ENCODE peak calls at places on chromosomes 2 and 18, in five cellular contexts. O, G, E, U and H are unnamed samples. For H3K36me3 and H3K4me1, the result is how much of the 10 kb centered on the place peaks cover.

GRCh38 chr2:88831792-88832248 is 140.3 kb downstream of the RPIA start:
- DNase-seq in O (peak), G (peak), E (peak), U (peak), H (peak)

GRCh38 chr2:233671290-233672161 is at the start of gene UGT1A9:
- DNase-seq in O (no peak), G (no peak), E (no peak), U (no peak), H (no peak)

GRCh38 chr2:31268344-31268743 is 34.4 kb downstream of the EHD3 start:
- DNase-seq in O (no peak), G (no peak), E (no peak), U (no peak), H (no peak)

GRCh38 chr2:127067620-127068350 is 39.2 kb downstream of the BIN1 start:
- DNase-seq in O (peak), G (peak), E (peak), U (peak), H (peak)

GRCh38 chr18:8478166-8478967 is 130.9 kb upstream of the RAB12 start:
- DNase-seq in O (peak), G (peak), E (peak), U (peak), H (peak)

GRCh38 chr2:16656784-16657391 is 8.7 kb downstream of the CYRIA start:
- DNase-seq in O (no peak), G (no peak), E (no peak), U (no peak), H (no peak)

GRCh38 chr2:113057127-113057526 is 1.9 kb upstream of the IL36RN start:
- DNase-seq in O (no peak), G (no peak), E (no peak), U (no peak), H (no peak)

GRCh38 chr2:181264436-181264835 is 192.8 kb upstream of the ITGA4 start:
- DNase-seq in O (no peak), G (no peak), E (no peak), U (no peak), H (no peak)

GRCh38 chr2:133885847-133886246 is 317.6 kb upstream of the NCKAP5 start:
- DNase-seq in O (peak), G (no peak), E (no peak), U (no peak), H (no peak)

GRCh38 chr18:23868341-23868740 is 146.2 kb upstream of the TTC39C start:
- DNase-seq in O (no peak), G (no peak), E (no peak), U (no peak), H (no peak)

GRCh38 chr2:44083054-44083453 is 85.6 kb upstream of the PPM1B start:
- DNase-seq in O (no peak), G (no peak), E (no peak), U (no peak), H (no peak)

GRCh38 chr2:168320267-168320666 is 72.9 kb upstream of the STK39 start:
- DNase-seq in O (no peak), G (no peak), E (no peak), U (no peak), H (no peak)

GRCh38 chr2:238696323-238696722 is 151.6 kb upstream of the TWIST2 start:
- DNase-seq in O (no peak), G (no peak), E (no peak), U (no peak), H (no peak)

GRCh38 chr2:113240150-113240914 is 38.4 kb downstream of the PAX8 start:
- DNase-seq in O (peak), G (peak), E (no peak), U (no peak), H (no peak)

GRCh38 chr2:139201516-139201915 is 421.3 kb upstream of the NXPH2 start:
- DNase-seq in O (no peak), G (no peak), E (no peak), U (no peak), H (no peak)

GRCh38 chr2:190978389-190979053 is 35.5 kb downstream of the STAT1 start:
- DNase-seq in O (peak), G (no peak), E (no peak), U (no peak), H (no peak)

GRCh38 chr2:30404354-30405265 is 42.4 kb upstream of the LCLAT1 start:
- DNase-seq in O (peak), G (no peak), E (no peak), U (peak), H (no peak)

GRCh38 chr2:112829931-112830330 is 6.6 kb downstream of the IL1B start:
- DNase-seq in O (no peak), G (no peak), E (no peak), U (no peak), H (no peak)

GRCh38 chr18:50268022-50268747 is 1.9 kb upstream of the CFAP53 start:
- DNase-seq in O (peak), G (peak), E (no peak), U (peak), H (peak)

GRCh38 chr2:36449943-36450392 is 94.4 kb downstream of the CRIM1 start:
- DNase-seq in O (peak), G (no peak), E (no peak), U (no peak), H (no peak)

GRCh38 chr2:190698895-190699294 is 50.0 kb downstream of the NAB1 start:
- DNase-seq in O (peak), G (no peak), E (peak), U (peak), H (peak)

GRCh38 chr2:134131681-134132486 is 122.0 kb upstream of the MGAT5 start:
- DNase-seq in O (no peak), G (no peak), E (no peak), U (no peak), H (no peak)

GRCh38 chr18:12076424-12077140 is 17.1 kb upstream of the ANKRD62 start:
- DNase-seq in O (peak), G (no peak), E (no peak), U (no peak), H (no peak)

GRCh38 chr2:17901246-17901645 is 22.8 kb downstream of the KCNS3 start:
- DNase-seq in O (no peak), G (no peak), E (no peak), U (no peak), H (no peak)

GRCh38 chr2:11955314-11955713 is 208.9 kb downstream of the LPIN1 start:
- DNase-seq in O (peak), G (no peak), E (no peak), U (no peak), H (no peak)

GRCh38 chr2:63186331-63186730 is 135.7 kb downstream of the OTX1 start:
- DNase-seq in O (no peak), G (no peak), E (no peak), U (no peak), H (no peak)

GRCh38 chr2:47046271-47046670 is 108.8 kb downstream of the STPG4 start:
- DNase-seq in O (no peak), G (no peak), E (no peak), U (no peak), H (no peak)

GRCh38 chr18:30625961-30626360 is 416.6 kb downstream of the DSC3 start:
- DNase-seq in O (no peak), G (no peak), E (no peak), U (no peak), H (no peak)

GRCh38 chr2:12719400-12720104 is 2.8 kb downstream of the TRIB2 start:
- DNase-seq in O (peak), G (no peak), E (no peak), U (no peak), H (no peak)

GRCh38 chr2:127953849-127954248 is 68.1 kb upstream of the AMMECR1L start:
- DNase-seq in O (peak), G (no peak), E (no peak), U (no peak), H (no peak)

GRCh38 chr2:206443735-206444527 is 599 bp downstream of the ADAM23 start:
- DNase-seq in O (peak), G (no peak), E (no peak), U (peak), H (no peak)

GRCh38 chr2:42046819-42047487 is 868 bp upstream of the PKDCC start:
- DNase-seq in O (no peak), G (peak), E (peak), U (peak), H (no peak)

GRCh38 chr2:239114119-239114581 is 266.3 kb downstream of the TWIST2 start:
- DNase-seq in O (peak), G (no peak), E (no peak), U (no peak), H (no peak)

GRCh38 chr2:11873766-11874165 is 127.3 kb downstream of the LPIN1 start:
- DNase-seq in O (peak), G (no peak), E (no peak), U (no peak), H (no peak)

GRCh38 chr2:233234264-233234663 is 17.2 kb upstream of the ATG16L1 start:
- DNase-seq in O (no peak), G (no peak), E (no peak), U (no peak), H (no peak)

GRCh38 chr2:216693414-216694100 is 1.8 kb downstream of the IGFBP5 start:
- DNase-seq in O (no peak), G (no peak), E (no peak), U (no peak), H (no peak)

GRCh38 chr2:149021271-149021719 is 17.2 kb upstream of the LYPD6B start:
- DNase-seq in O (no peak), G (no peak), E (no peak), U (no peak), H (no peak)

GRCh38 chr2:28613616-28614501 is 118.0 kb downstream of the PLB1 start:
- DNase-seq in O (peak), G (no peak), E (peak), U (no peak), H (no peak)

GRCh38 chr2:231679131-231679530 is 29.2 kb upstream of the PTMA start:
- DNase-seq in O (no peak), G (no peak), E (no peak), U (no peak), H (no peak)

DNA sequence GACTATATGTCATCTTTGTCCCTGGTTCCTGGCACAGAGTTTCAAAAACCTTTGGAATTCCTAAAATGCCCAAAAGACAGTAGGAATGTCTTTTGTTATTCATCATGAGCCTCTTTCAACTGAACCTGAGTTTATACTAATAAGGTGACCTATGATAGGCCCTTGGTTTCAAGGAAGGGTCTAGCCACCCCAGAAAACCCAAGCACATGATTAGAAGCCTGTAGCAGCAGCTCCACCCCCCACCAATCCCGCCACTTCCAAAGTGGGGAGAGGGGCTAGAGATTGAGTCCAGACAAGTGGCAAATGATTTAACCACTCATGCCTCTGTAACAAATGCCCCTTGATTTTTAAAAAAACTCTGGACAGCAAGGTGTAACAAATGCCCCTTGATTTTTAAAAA is 56.8 kb downstream of the ADD2 start:
- DNase-seq in O (no peak), G (no peak), E (no peak), U (no peak), H (no peak)
- H3K36me3 ChIP-seq in O (under half), G (under half), E (under half), U (under half), H (under half)

GRCh38 chr2:165827921-165828276 is 33.9 kb upstream of the GALNT3 start:
- DNase-seq in O (peak), G (no peak), E (no peak), U (no peak), H (no peak)
- H3K4me1 ChIP-seq in O (under half), G (under half), E (under half), U (under half), H (under half)

DNA sequence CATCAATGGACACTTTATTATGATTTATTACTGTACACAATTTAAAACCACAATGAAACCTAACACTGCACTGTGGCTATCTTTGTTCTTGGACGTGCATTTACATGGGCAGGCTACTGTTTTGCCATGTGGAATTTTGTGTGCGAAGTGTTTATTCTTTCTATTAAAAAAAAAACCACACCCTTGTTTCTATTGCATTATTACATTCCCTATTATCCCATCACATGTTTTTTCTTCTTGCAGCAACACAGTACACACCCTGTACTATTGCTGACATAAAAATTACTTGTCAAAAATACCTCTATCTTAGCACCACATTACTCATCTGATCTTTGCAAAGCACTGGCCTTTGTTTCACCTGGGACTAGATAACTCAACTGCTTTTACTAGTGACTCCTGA is 1.5 kb downstream of the RNF152 start:
- DNase-seq in O (no peak), G (no peak), E (no peak), U (no peak), H (no peak)
- H3K27ac ChIP-seq in O (no peak), G (no peak), E (no peak), U (no peak), H (no peak)

GRCh38 chr2:152676461-152676860 is 40.8 kb downstream of the PRPF40A start:
- DNase-seq in O (no peak), G (no peak), E (no peak), U (no peak), H (no peak)
- H3K36me3 ChIP-seq in O (under half), G (under half), E (half or more), U (under half), H (under half)

GRCh38 chr2:8489221-8489620 is 192.6 kb upstream of the ID2 start:
- DNase-seq in O (no peak), G (no peak), E (no peak), U (no peak), H (no peak)
- H3K4me1 ChIP-seq in O (under half), G (under half), E (under half), U (under half), H (under half)

DNA sequence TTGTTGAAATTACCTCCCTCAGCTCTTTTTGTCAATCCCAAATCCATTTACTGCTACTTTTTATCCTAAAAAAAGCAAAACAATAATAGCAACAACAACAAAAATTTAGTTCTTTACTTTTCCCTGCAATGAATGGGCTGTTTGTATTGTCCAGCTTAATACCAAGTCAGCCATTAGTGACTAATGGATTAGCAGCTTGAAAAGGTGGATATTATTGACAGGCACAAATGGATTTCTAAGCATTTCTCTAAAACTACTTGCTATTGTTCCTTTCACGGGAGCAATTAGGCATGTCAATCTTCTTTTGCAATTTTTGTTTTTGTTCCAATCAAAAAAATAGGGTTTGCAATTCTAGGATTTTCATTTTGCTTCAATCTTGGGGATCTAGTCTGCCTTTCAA is 32.1 kb upstream of the SPAG16 start:
- DNase-seq in O (no peak), G (no peak), E (no peak), U (peak), H (no peak)
- H3K27ac ChIP-seq in O (peak), G (no peak), E (no peak), U (no peak), H (no peak)

DNA sequence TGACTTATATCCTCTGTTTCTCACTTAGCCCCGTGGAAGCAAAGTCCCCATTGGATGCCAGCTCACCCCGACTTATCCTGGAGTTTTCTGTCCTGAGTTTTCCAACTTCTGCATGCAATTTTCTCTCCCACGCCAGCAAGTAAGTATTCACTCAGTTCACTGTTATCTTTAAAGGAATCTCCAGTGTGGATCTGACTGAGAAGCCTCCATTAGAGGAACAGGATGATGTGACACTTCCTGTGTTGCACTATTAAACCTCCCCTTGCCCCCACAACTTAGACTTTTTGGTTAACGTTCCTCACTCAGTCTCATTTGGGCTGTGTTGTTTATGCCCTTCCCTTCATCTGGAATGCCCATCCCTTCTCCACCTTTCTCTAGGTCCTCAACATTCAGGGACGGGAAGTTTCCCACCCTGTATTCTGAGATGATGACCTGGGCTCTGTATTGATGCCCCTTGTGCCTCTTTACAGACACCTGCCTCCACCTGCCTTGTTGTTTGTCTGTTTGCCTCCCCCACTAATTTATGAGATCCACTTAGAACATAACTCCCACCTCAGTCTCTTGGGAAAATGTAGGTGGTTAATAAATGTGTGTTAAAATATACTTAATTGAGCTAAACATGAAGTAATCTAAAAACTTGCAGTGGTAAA is 536.1 kb upstream of the RAB6C start:
- DNase-seq in O (no peak), G (no peak), E (no peak), U (no peak), H (no peak)
- H3K36me3 ChIP-seq in O (under half), G (under half), E (under half), U (under half), H (under half)